ENCODE peak calls at places on chromosome 6, in nine cellular contexts. One of them, this sample, is unnamed.
A peak's percentile ranks its signal among the peaks of the same experiment; 100 is the strongest.

GRCh38 chr6:161890959-161891358 is 617.1 kb upstream of the AGPAT4 start:
- DNase-seq in endothelial cell of umbilical vein: no peak
- DNase-seq in mucosa of descending colon: no peak
- DNase-seq in IMR-90: no peak
- DNase-seq in cardiac muscle cell: no peak
- DNase-seq in SJSA1: no peak
- DNase-seq in tibial artery: no peak
- DNase-seq in breast epithelium: no peak
- DNase-seq in body of pancreas: no peak
- DNase-seq in this sample: no peak

GRCh38 chr6:46023216-46023915 is 7.7 kb upstream of the CLIC5 start:
- DNase-seq in IMR-90: no peak
- DNase-seq in tibial artery: no peak
- DNase-seq in breast epithelium: no peak
- DNase-seq in body of pancreas: no peak
- DNase-seq in endothelial cell of umbilical vein: no peak
- DNase-seq in SJSA1: no peak
- DNase-seq in cardiac muscle cell: peak; percentile 61
- DNase-seq in mucosa of descending colon: no peak
- DNase-seq in this sample: no peak

GRCh38 chr6:26556263-26557070 is 18.3 kb downstream of the HMGN4 start:
- DNase-seq in breast epithelium: no peak
- DNase-seq in IMR-90: peak; percentile 97
- DNase-seq in SJSA1: peak; percentile 71
- DNase-seq in body of pancreas: no peak
- DNase-seq in cardiac muscle cell: peak; percentile 91
- DNase-seq in endothelial cell of umbilical vein: peak; percentile 59
- DNase-seq in mucosa of descending colon: no peak
- DNase-seq in tibial artery: no peak
- DNase-seq in this sample: no peak

GRCh38 chr6:156164701-156165454 is 612.3 kb upstream of the ARID1B start:
- DNase-seq in breast epithelium: no peak
- DNase-seq in tibial artery: no peak
- DNase-seq in cardiac muscle cell: no peak
- DNase-seq in mucosa of descending colon: no peak
- DNase-seq in IMR-90: no peak
- DNase-seq in body of pancreas: no peak
- DNase-seq in SJSA1: no peak
- DNase-seq in endothelial cell of umbilical vein: peak; percentile 74
- DNase-seq in this sample: no peak

GRCh38 chr6:53960311-53960710 is 150.9 kb upstream of the MLIP start:
- DNase-seq in body of pancreas: no peak
- DNase-seq in cardiac muscle cell: peak; percentile 35
- DNase-seq in endothelial cell of umbilical vein: no peak
- DNase-seq in breast epithelium: no peak
- DNase-seq in tibial artery: no peak
- DNase-seq in IMR-90: peak; percentile 82
- DNase-seq in SJSA1: no peak
- DNase-seq in mucosa of descending colon: no peak
- DNase-seq in this sample: no peak

GRCh38 chr6:14559754-14560527 is 442.4 kb downstream of the CD83 start:
- DNase-seq in endothelial cell of umbilical vein: no peak
- DNase-seq in body of pancreas: no peak
- DNase-seq in breast epithelium: no peak
- DNase-seq in IMR-90: peak; percentile 27
- DNase-seq in mucosa of descending colon: no peak
- DNase-seq in SJSA1: no peak
- DNase-seq in tibial artery: no peak
- DNase-seq in cardiac muscle cell: no peak
- DNase-seq in this sample: no peak

GRCh38 chr6:23213651-23214050 is 644.3 kb downstream of the HDGFL1 start:
- DNase-seq in cardiac muscle cell: no peak
- DNase-seq in breast epithelium: no peak
- DNase-seq in endothelial cell of umbilical vein: no peak
- DNase-seq in IMR-90: peak; percentile 54
- DNase-seq in SJSA1: no peak
- DNase-seq in body of pancreas: no peak
- DNase-seq in tibial artery: no peak
- DNase-seq in mucosa of descending colon: no peak
- DNase-seq in this sample: no peak

GRCh38 chr6:101163611-101164010 is 229.9 kb upstream of the GRIK2 start:
- DNase-seq in cardiac muscle cell: peak; percentile 6
- DNase-seq in SJSA1: no peak
- DNase-seq in mucosa of descending colon: no peak
- DNase-seq in breast epithelium: no peak
- DNase-seq in body of pancreas: no peak
- DNase-seq in endothelial cell of umbilical vein: no peak
- DNase-seq in tibial artery: no peak
- DNase-seq in IMR-90: no peak
- DNase-seq in this sample: no peak

GRCh38 chr6:105872244-105872643 is 213.9 kb upstream of the PRDM1 start:
- DNase-seq in tibial artery: no peak
- DNase-seq in IMR-90: peak; percentile 19
- DNase-seq in endothelial cell of umbilical vein: no peak
- DNase-seq in SJSA1: no peak
- DNase-seq in breast epithelium: no peak
- DNase-seq in mucosa of descending colon: no peak
- DNase-seq in body of pancreas: no peak
- DNase-seq in cardiac muscle cell: no peak
- DNase-seq in this sample: no peak
- H3K4me1 ChIP-seq in tibial artery: no peaks in the 10 kb centered on the region
- H3K4me1 ChIP-seq in IMR-90: no peaks in the 10 kb centered on the region
- H3K4me1 ChIP-seq in endothelial cell of umbilical vein: no peaks in the 10 kb centered on the region
- H3K4me1 ChIP-seq in SJSA1: no peaks in the 10 kb centered on the region
- H3K4me1 ChIP-seq in breast epithelium: no peaks in the 10 kb centered on the region
- H3K4me1 ChIP-seq in mucosa of descending colon: no peaks in the 10 kb centered on the region
- H3K4me1 ChIP-seq in body of pancreas: peaks cover 8% of the 10 kb centered on the region
- H3K4me1 ChIP-seq in cardiac muscle cell: no peaks in the 10 kb centered on the region
- H3K4me1 ChIP-seq in this sample: no peaks in the 10 kb centered on the region

GRCh38 chr6:31796993-31797385 is 1.4 kb upstream of the VARS1 start:
- DNase-seq in tibial artery: no peak
- DNase-seq in mucosa of descending colon: no peak
- DNase-seq in breast epithelium: no peak
- DNase-seq in SJSA1: no peak
- DNase-seq in endothelial cell of umbilical vein: no peak
- DNase-seq in IMR-90: no peak
- DNase-seq in body of pancreas: no peak
- DNase-seq in cardiac muscle cell: no peak
- DNase-seq in this sample: no peak
- H3K4me1 ChIP-seq in tibial artery: peaks cover 16% of the 10 kb centered on the region
- H3K4me1 ChIP-seq in mucosa of descending colon: peaks cover 15% of the 10 kb centered on the region
- H3K4me1 ChIP-seq in breast epithelium: no peaks in the 10 kb centered on the region
- H3K4me1 ChIP-seq in SJSA1: peaks cover 28% of the 10 kb centered on the region
- H3K4me1 ChIP-seq in endothelial cell of umbilical vein: peaks cover 15% of the 10 kb centered on the region
- H3K4me1 ChIP-seq in IMR-90: no peaks in the 10 kb centered on the region
- H3K4me1 ChIP-seq in body of pancreas: peaks cover 22% of the 10 kb centered on the region
- H3K4me1 ChIP-seq in cardiac muscle cell: peaks cover 7% of the 10 kb centered on the region
- H3K4me1 ChIP-seq in this sample: peaks cover 37% of the 10 kb centered on the region

GRCh38 chr6:33752139-33753015 is 5.7 kb upstream of the IP6K3 start:
- DNase-seq in endothelial cell of umbilical vein: no peak
- DNase-seq in mucosa of descending colon: peak; percentile 82
- DNase-seq in breast epithelium: no peak
- DNase-seq in body of pancreas: no peak
- DNase-seq in cardiac muscle cell: no peak
- DNase-seq in tibial artery: no peak
- DNase-seq in SJSA1: no peak
- DNase-seq in IMR-90: no peak
- DNase-seq in this sample: no peak
- H3K4me1 ChIP-seq in endothelial cell of umbilical vein: no peaks in the 10 kb centered on the region
- H3K4me1 ChIP-seq in mucosa of descending colon: peaks cover 16% of the 10 kb centered on the region
- H3K4me1 ChIP-seq in breast epithelium: no peaks in the 10 kb centered on the region
- H3K4me1 ChIP-seq in body of pancreas: no peaks in the 10 kb centered on the region
- H3K4me1 ChIP-seq in cardiac muscle cell: peaks cover 33% of the 10 kb centered on the region
- H3K4me1 ChIP-seq in tibial artery: no peaks in the 10 kb centered on the region
- H3K4me1 ChIP-seq in SJSA1: peaks cover 5% of the 10 kb centered on the region
- H3K4me1 ChIP-seq in IMR-90: peaks cover 22% of the 10 kb centered on the region
- H3K4me1 ChIP-seq in this sample: no peaks in the 10 kb centered on the region

DNA sequence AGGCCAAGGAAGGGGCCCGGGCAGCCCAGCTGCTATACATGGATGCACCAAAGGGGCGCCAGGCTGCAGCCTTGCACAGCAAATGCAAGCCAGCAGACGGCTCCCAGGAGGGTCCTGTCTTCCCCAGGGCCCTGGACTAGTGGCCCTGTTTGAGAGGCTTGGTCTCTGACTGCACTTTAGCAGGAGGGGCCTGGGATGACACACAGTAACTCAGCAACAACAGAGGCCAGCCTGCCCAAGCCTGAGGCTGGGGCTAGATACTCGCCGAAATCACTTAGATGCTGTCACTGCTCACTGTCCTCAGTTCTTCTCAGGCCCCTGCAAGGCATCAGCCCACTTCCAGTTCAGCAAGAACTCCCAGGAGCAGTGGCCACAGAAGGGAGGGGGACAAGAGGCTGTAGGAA is 73.5 kb downstream of the TRAM2 start:
- DNase-seq in cardiac muscle cell: no peak
- DNase-seq in body of pancreas: no peak
- DNase-seq in mucosa of descending colon: peak; percentile 57
- DNase-seq in endothelial cell of umbilical vein: no peak
- DNase-seq in IMR-90: no peak
- DNase-seq in SJSA1: peak; percentile 84
- DNase-seq in tibial artery: no peak
- DNase-seq in breast epithelium: no peak
- DNase-seq in this sample: no peak
- H3K4me1 ChIP-seq in cardiac muscle cell: peaks cover 8% of the 10 kb centered on the region
- H3K4me1 ChIP-seq in body of pancreas: peaks cover 19% of the 10 kb centered on the region
- H3K4me1 ChIP-seq in mucosa of descending colon: peaks cover 22% of the 10 kb centered on the region
- H3K4me1 ChIP-seq in endothelial cell of umbilical vein: peaks cover 26% of the 10 kb centered on the region
- H3K4me1 ChIP-seq in IMR-90: peaks cover 39% of the 10 kb centered on the region
- H3K4me1 ChIP-seq in SJSA1: peaks cover 64% of the 10 kb centered on the region
- H3K4me1 ChIP-seq in tibial artery: peaks cover 50% of the 10 kb centered on the region
- H3K4me1 ChIP-seq in breast epithelium: peaks cover 13% of the 10 kb centered on the region
- H3K4me1 ChIP-seq in this sample: no peaks in the 10 kb centered on the region

GRCh38 chr6:105484238-105485161 is 81.6 kb upstream of the PREP start:
- DNase-seq in IMR-90: peak; percentile 55
- DNase-seq in cardiac muscle cell: peak; percentile 52
- DNase-seq in mucosa of descending colon: no peak
- DNase-seq in breast epithelium: no peak
- DNase-seq in body of pancreas: no peak
- DNase-seq in SJSA1: no peak
- DNase-seq in tibial artery: no peak
- DNase-seq in endothelial cell of umbilical vein: peak; percentile 64
- DNase-seq in this sample: no peak
- H3K4me1 ChIP-seq in IMR-90: peaks cover 15% of the 10 kb centered on the region
- H3K4me1 ChIP-seq in cardiac muscle cell: peaks cover 14% of the 10 kb centered on the region
- H3K4me1 ChIP-seq in mucosa of descending colon: no peaks in the 10 kb centered on the region
- H3K4me1 ChIP-seq in breast epithelium: no peaks in the 10 kb centered on the region
- H3K4me1 ChIP-seq in body of pancreas: no peaks in the 10 kb centered on the region
- H3K4me1 ChIP-seq in SJSA1: peaks cover 49% of the 10 kb centered on the region
- H3K4me1 ChIP-seq in tibial artery: no peaks in the 10 kb centered on the region
- H3K4me1 ChIP-seq in endothelial cell of umbilical vein: peaks cover 22% of the 10 kb centered on the region
- H3K4me1 ChIP-seq in this sample: no peaks in the 10 kb centered on the region